ENCODE peak calls at places on chromosomes 5 and 9, in seven cellular contexts. One of them, this sample, is unnamed.

GRCh38 chr5:125043781-125044391 is 297.4 kb upstream of the ZNF608 start:
- DNase-seq in neural progenitor cell: no peak
- DNase-seq in adrenal gland: peak; percentile 77
- DNase-seq in lung: peak; percentile 33
- DNase-seq in CD4-positive, CD25-positive, alpha-beta regulatory T cell: no peak
- DNase-seq in breast epithelium: peak; percentile 80
- DNase-seq in lower lobe of right lung: peak; percentile 57
- DNase-seq in this sample: peak; percentile 30

GRCh38 chr9:127838375-127839078 is 15.9 kb downstream of the ENG start:
- DNase-seq in adrenal gland: peak; percentile 57
- DNase-seq in breast epithelium: no peak
- DNase-seq in CD4-positive, CD25-positive, alpha-beta regulatory T cell: no peak
- DNase-seq in lower lobe of right lung: peak; percentile 82
- DNase-seq in lung: peak; percentile 79
- DNase-seq in neural progenitor cell: no peak
- DNase-seq in this sample: no peak

GRCh38 chr5:78269088-78269703 is 25.3 kb downstream of the AP3B1 start:
- DNase-seq in lung: no peak
- DNase-seq in CD4-positive, CD25-positive, alpha-beta regulatory T cell: peak; percentile 33
- DNase-seq in breast epithelium: no peak
- DNase-seq in adrenal gland: no peak
- DNase-seq in lower lobe of right lung: no peak
- DNase-seq in neural progenitor cell: no peak
- DNase-seq in this sample: no peak

GRCh38 chr9:129336130-129336528 is 158.1 kb upstream of the IER5L start:
- DNase-seq in CD4-positive, CD25-positive, alpha-beta regulatory T cell: no peak
- DNase-seq in lower lobe of right lung: no peak
- DNase-seq in breast epithelium: no peak
- DNase-seq in lung: no peak
- DNase-seq in neural progenitor cell: no peak
- DNase-seq in adrenal gland: no peak
- DNase-seq in this sample: no peak

GRCh38 chr5:145295236-145295635 is 539.9 kb downstream of the PRELID2 start:
- DNase-seq in CD4-positive, CD25-positive, alpha-beta regulatory T cell: no peak
- DNase-seq in adrenal gland: no peak
- DNase-seq in lung: no peak
- DNase-seq in breast epithelium: no peak
- DNase-seq in neural progenitor cell: no peak
- DNase-seq in lower lobe of right lung: no peak
- DNase-seq in this sample: no peak

GRCh38 chr9:93697352-93698139 is 121.2 kb downstream of the PHF2 start:
- DNase-seq in CD4-positive, CD25-positive, alpha-beta regulatory T cell: no peak
- DNase-seq in lung: peak; percentile 26
- DNase-seq in breast epithelium: no peak
- DNase-seq in adrenal gland: no peak
- DNase-seq in neural progenitor cell: no peak
- DNase-seq in lower lobe of right lung: no peak
- DNase-seq in this sample: no peak

GRCh38 chr5:172437445-172438303 is 16.7 kb downstream of the SH3PXD2B start:
- DNase-seq in breast epithelium: no peak
- DNase-seq in lung: peak; percentile 75
- DNase-seq in CD4-positive, CD25-positive, alpha-beta regulatory T cell: no peak
- DNase-seq in neural progenitor cell: no peak
- DNase-seq in adrenal gland: peak; percentile 97
- DNase-seq in lower lobe of right lung: peak; percentile 76
- DNase-seq in this sample: peak; percentile 27

GRCh38 chr5:132437604-132438275 is 52.8 kb downstream of the IRF1 start:
- DNase-seq in lung: peak; percentile 67
- DNase-seq in lower lobe of right lung: peak; percentile 86
- DNase-seq in CD4-positive, CD25-positive, alpha-beta regulatory T cell: peak; percentile 44
- DNase-seq in neural progenitor cell: peak; percentile 44
- DNase-seq in breast epithelium: no peak
- DNase-seq in adrenal gland: no peak
- DNase-seq in this sample: no peak

GRCh38 chr9:1837453-1838084 is 177.6 kb upstream of the SMARCA2 start:
- DNase-seq in CD4-positive, CD25-positive, alpha-beta regulatory T cell: no peak
- DNase-seq in lung: no peak
- DNase-seq in lower lobe of right lung: no peak
- DNase-seq in breast epithelium: no peak
- DNase-seq in adrenal gland: no peak
- DNase-seq in neural progenitor cell: peak; percentile 81
- DNase-seq in this sample: no peak

GRCh38 chr5:1199649-1200494 is 1.5 kb upstream of the SLC6A19 start:
- DNase-seq in CD4-positive, CD25-positive, alpha-beta regulatory T cell: no peak
- DNase-seq in lower lobe of right lung: peak; percentile 27
- DNase-seq in neural progenitor cell: peak; percentile 71
- DNase-seq in lung: no peak
- DNase-seq in adrenal gland: no peak
- DNase-seq in breast epithelium: no peak
- DNase-seq in this sample: no peak

GRCh38 chr9:104895572-104895971 is 32.4 kb downstream of the ABCA1 start:
- DNase-seq in lung: no peak
- DNase-seq in breast epithelium: no peak
- DNase-seq in neural progenitor cell: no peak
- DNase-seq in adrenal gland: no peak
- DNase-seq in lower lobe of right lung: no peak
- DNase-seq in CD4-positive, CD25-positive, alpha-beta regulatory T cell: no peak
- DNase-seq in this sample: no peak

GRCh38 chr5:115068239-115069086 is 101.2 kb downstream of the TRIM36 start:
- DNase-seq in lower lobe of right lung: no peak
- DNase-seq in CD4-positive, CD25-positive, alpha-beta regulatory T cell: no peak
- DNase-seq in neural progenitor cell: no peak
- DNase-seq in breast epithelium: no peak
- DNase-seq in adrenal gland: no peak
- DNase-seq in lung: no peak
- DNase-seq in this sample: no peak

GRCh38 chr9:135624282-135624681 is 15.1 kb downstream of the GLT6D1 start:
- DNase-seq in CD4-positive, CD25-positive, alpha-beta regulatory T cell: no peak
- DNase-seq in lower lobe of right lung: no peak
- DNase-seq in adrenal gland: no peak
- DNase-seq in breast epithelium: no peak
- DNase-seq in lung: no peak
- DNase-seq in neural progenitor cell: no peak
- DNase-seq in this sample: no peak

GRCh38 chr5:33129309-33129708 is 311.5 kb upstream of the TARS1 start:
- DNase-seq in breast epithelium: no peak
- DNase-seq in lung: no peak
- DNase-seq in lower lobe of right lung: no peak
- DNase-seq in adrenal gland: no peak
- DNase-seq in neural progenitor cell: no peak
- DNase-seq in CD4-positive, CD25-positive, alpha-beta regulatory T cell: no peak
- DNase-seq in this sample: no peak

GRCh38 chr5:27473300-27474053 is 435.1 kb upstream of the CDH9 start:
- DNase-seq in adrenal gland: no peak
- DNase-seq in lung: no peak
- DNase-seq in lower lobe of right lung: no peak
- DNase-seq in neural progenitor cell: peak; percentile 50
- DNase-seq in CD4-positive, CD25-positive, alpha-beta regulatory T cell: no peak
- DNase-seq in breast epithelium: no peak
- DNase-seq in this sample: no peak

GRCh38 chr9:97980479-97980803 is 2.7 kb upstream of the ANP32B start:
- DNase-seq in breast epithelium: no peak
- DNase-seq in neural progenitor cell: no peak
- DNase-seq in lung: no peak
- DNase-seq in CD4-positive, CD25-positive, alpha-beta regulatory T cell: no peak
- DNase-seq in adrenal gland: no peak
- DNase-seq in lower lobe of right lung: no peak
- DNase-seq in this sample: peak; percentile 10

GRCh38 chr9:128107260-128107970 is 20.1 kb downstream of the PTGES2 start:
- DNase-seq in neural progenitor cell: no peak
- DNase-seq in lung: no peak
- DNase-seq in adrenal gland: no peak
- DNase-seq in breast epithelium: no peak
- DNase-seq in lower lobe of right lung: peak; percentile 43
- DNase-seq in CD4-positive, CD25-positive, alpha-beta regulatory T cell: no peak
- DNase-seq in this sample: no peak

GRCh38 chr5:52708463-52708862 is 79.3 kb upstream of the ITGA1 start:
- DNase-seq in lower lobe of right lung: no peak
- DNase-seq in adrenal gland: no peak
- DNase-seq in lung: no peak
- DNase-seq in CD4-positive, CD25-positive, alpha-beta regulatory T cell: no peak
- DNase-seq in breast epithelium: no peak
- DNase-seq in neural progenitor cell: no peak
- DNase-seq in this sample: no peak

GRCh38 chr5:172608773-172609172 is 32.3 kb upstream of the NEURL1B start:
- DNase-seq in adrenal gland: no peak
- DNase-seq in neural progenitor cell: no peak
- DNase-seq in lung: no peak
- DNase-seq in lower lobe of right lung: no peak
- DNase-seq in CD4-positive, CD25-positive, alpha-beta regulatory T cell: no peak
- DNase-seq in breast epithelium: no peak
- DNase-seq in this sample: no peak

GRCh38 chr5:179766726-179767455 is 26.9 kb upstream of the LTC4S start:
- DNase-seq in breast epithelium: no peak
- DNase-seq in neural progenitor cell: no peak
- DNase-seq in CD4-positive, CD25-positive, alpha-beta regulatory T cell: no peak
- DNase-seq in lung: no peak
- DNase-seq in adrenal gland: no peak
- DNase-seq in lower lobe of right lung: no peak
- DNase-seq in this sample: no peak
- H3K27ac ChIP-seq in breast epithelium: no peak overlapping the region
- H3K27ac ChIP-seq in neural progenitor cell: no peak overlapping the region
- H3K27ac ChIP-seq in CD4-positive, CD25-positive, alpha-beta regulatory T cell: no peak overlapping the region
- H3K27ac ChIP-seq in lung: no peak overlapping the region
- H3K27ac ChIP-seq in adrenal gland: no peak overlapping the region
- H3K27ac ChIP-seq in lower lobe of right lung: no peak overlapping the region
- H3K27ac ChIP-seq in this sample: no peak overlapping the region

GRCh38 chr5:55226027-55226933 is 835 bp downstream of the MCIDAS start:
- DNase-seq in lung: no peak
- DNase-seq in breast epithelium: no peak
- DNase-seq in lower lobe of right lung: peak; percentile 52
- DNase-seq in CD4-positive, CD25-positive, alpha-beta regulatory T cell: no peak
- DNase-seq in adrenal gland: no peak
- DNase-seq in neural progenitor cell: peak; percentile 91
- DNase-seq in this sample: no peak

GRCh38 chr5:55230086-55230629 is 3.0 kb upstream of the MCIDAS start:
- DNase-seq in CD4-positive, CD25-positive, alpha-beta regulatory T cell: no peak
- DNase-seq in lung: no peak
- DNase-seq in lower lobe of right lung: no peak
- DNase-seq in neural progenitor cell: no peak
- DNase-seq in breast epithelium: no peak
- DNase-seq in adrenal gland: no peak
- DNase-seq in this sample: no peak

GRCh38 chr5:55225346-55225745 is 1.8 kb downstream of the MCIDAS start:
- DNase-seq in lung: no peak
- DNase-seq in CD4-positive, CD25-positive, alpha-beta regulatory T cell: no peak
- DNase-seq in neural progenitor cell: no peak
- DNase-seq in breast epithelium: no peak
- DNase-seq in adrenal gland: no peak
- DNase-seq in lower lobe of right lung: no peak
- DNase-seq in this sample: no peak

GRCh38 chr5:55226934-55227737 is at the start of gene MCIDAS:
- DNase-seq in adrenal gland: no peak
- DNase-seq in CD4-positive, CD25-positive, alpha-beta regulatory T cell: no peak
- DNase-seq in breast epithelium: no peak
- DNase-seq in lower lobe of right lung: peak; percentile 57
- DNase-seq in neural progenitor cell: peak; percentile 93
- DNase-seq in lung: no peak
- DNase-seq in this sample: no peak

GRCh38 chr5:55227738-55228430 is 769 bp upstream of the MCIDAS start:
- DNase-seq in neural progenitor cell: no peak
- DNase-seq in breast epithelium: no peak
- DNase-seq in lower lobe of right lung: no peak
- DNase-seq in CD4-positive, CD25-positive, alpha-beta regulatory T cell: no peak
- DNase-seq in lung: no peak
- DNase-seq in adrenal gland: no peak
- DNase-seq in this sample: no peak
- H3K27ac ChIP-seq in neural progenitor cell: no peak overlapping the region
- H3K27ac ChIP-seq in breast epithelium: no peak overlapping the region
- H3K27ac ChIP-seq in lower lobe of right lung: no peak overlapping the region
- H3K27ac ChIP-seq in CD4-positive, CD25-positive, alpha-beta regulatory T cell: no peak overlapping the region
- H3K27ac ChIP-seq in lung: no peak overlapping the region
- H3K27ac ChIP-seq in adrenal gland: no peak overlapping the region
- H3K27ac ChIP-seq in this sample: no peak overlapping the region

DNA sequence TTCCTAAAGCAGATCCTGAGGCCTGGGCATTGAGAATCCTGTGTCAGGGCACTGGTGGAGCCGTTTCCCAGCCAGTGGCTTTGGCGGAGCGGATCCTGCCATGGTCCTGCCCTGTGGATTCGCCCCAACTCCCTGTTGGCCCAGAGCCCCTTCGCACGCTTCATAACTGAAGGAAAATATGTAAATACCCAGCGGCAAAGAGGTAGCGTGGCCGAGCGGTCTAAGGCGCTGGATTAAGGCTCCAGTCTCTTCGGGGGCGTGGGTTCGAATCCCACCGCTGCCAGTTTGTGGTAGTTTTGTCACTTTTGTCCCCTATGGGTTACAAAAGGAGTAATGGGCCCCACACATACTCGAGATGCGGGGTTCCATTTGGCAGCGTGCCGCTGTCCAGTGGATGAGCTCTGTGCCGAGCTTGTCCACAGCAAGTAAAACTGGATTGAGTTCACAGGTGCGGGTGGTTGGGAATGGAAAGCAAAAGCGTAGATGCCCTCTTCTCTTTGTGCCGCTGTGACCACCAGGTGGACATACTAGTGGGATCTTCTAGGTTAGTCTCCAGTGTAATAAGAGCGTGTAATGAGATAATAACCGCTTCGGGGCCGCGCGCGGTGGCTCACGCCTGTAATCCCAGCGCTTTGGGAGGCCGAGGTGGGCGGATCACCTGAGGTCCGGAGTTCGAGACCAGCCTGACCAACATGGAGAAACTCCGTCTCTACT is 17.3 kb downstream of the TRIM7 start:
- DNase-seq in breast epithelium: peak; percentile 88
- DNase-seq in lung: peak; percentile 69
- DNase-seq in lower lobe of right lung: peak; percentile 82
- DNase-seq in adrenal gland: peak; percentile 76
- DNase-seq in CD4-positive, CD25-positive, alpha-beta regulatory T cell: peak; percentile 45
- DNase-seq in neural progenitor cell: peak; percentile 84
- DNase-seq in this sample: no peak
- H3K27ac ChIP-seq in breast epithelium: peak overlapping the region; percentile 94
- H3K27ac ChIP-seq in lung: no peak overlapping the region
- H3K27ac ChIP-seq in lower lobe of right lung: peak overlapping the region; percentile 89
- H3K27ac ChIP-seq in adrenal gland: no peak overlapping the region
- H3K27ac ChIP-seq in CD4-positive, CD25-positive, alpha-beta regulatory T cell: peak overlapping the region; percentile 23
- H3K27ac ChIP-seq in neural progenitor cell: no peak overlapping the region
- H3K27ac ChIP-seq in this sample: no peak overlapping the region

DNA sequence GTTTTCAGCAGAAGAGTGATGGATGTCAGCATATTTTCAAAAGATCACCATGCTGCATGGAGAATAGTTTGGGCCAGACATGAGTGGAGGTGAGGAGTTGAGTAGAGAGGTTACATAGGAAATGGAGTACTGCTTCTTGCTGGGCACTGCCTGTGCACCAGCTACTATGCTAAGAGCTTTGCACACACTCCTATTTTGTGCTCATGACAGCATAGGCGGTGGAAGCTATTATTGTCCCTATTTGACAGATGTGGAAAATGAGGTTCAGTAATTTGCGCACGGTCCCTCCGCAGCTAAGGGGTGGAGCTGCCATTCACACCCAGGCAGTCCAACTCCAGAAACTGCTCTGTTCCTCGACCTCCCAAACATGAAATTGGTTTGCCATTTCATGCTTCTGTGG is 67.8 kb downstream of the ENTREP1 start:
- DNase-seq in lung: no peak
- DNase-seq in adrenal gland: no peak
- DNase-seq in CD4-positive, CD25-positive, alpha-beta regulatory T cell: no peak
- DNase-seq in neural progenitor cell: no peak
- DNase-seq in breast epithelium: no peak
- DNase-seq in lower lobe of right lung: no peak
- DNase-seq in this sample: no peak
- H3K27ac ChIP-seq in lung: no peak overlapping the region
- H3K27ac ChIP-seq in adrenal gland: no peak overlapping the region
- H3K27ac ChIP-seq in CD4-positive, CD25-positive, alpha-beta regulatory T cell: no peak overlapping the region
- H3K27ac ChIP-seq in neural progenitor cell: no peak overlapping the region
- H3K27ac ChIP-seq in breast epithelium: peak overlapping the region; percentile 50
- H3K27ac ChIP-seq in lower lobe of right lung: no peak overlapping the region
- H3K27ac ChIP-seq in this sample: no peak overlapping the region

This sample was measured in substantia nigra.